ENCODE peak calls at places on chromosomes 16 and 17, in six cellular contexts. N, Z, M, D, H and K are unnamed samples.

GRCh38 chr17:73526851-73527250 is 117.4 kb downstream of the SDK2 start:
- DNase-seq in N (no peak), Z (no peak), M (no peak), D (no peak), H (no peak), K (no peak)

GRCh38 chr17:73657473-73658116 is 13.3 kb upstream of the SDK2 start:
- DNase-seq in N (peak; percentile 84), Z (peak; percentile 89), M (peak; percentile 57), D (no peak), H (peak; percentile 33), K (peak; percentile 80)

GRCh38 chr16:81675662-81676535 is 103.2 kb upstream of the PLCG2 start:
- DNase-seq in N (no peak), Z (no peak), M (no peak), D (no peak), H (no peak), K (no peak)

GRCh38 chr16:3580271-3580670 is 3.1 kb upstream of the NLRC3 start:
- DNase-seq in N (no peak), Z (no peak), M (peak; percentile 6), D (no peak), H (no peak), K (no peak)

GRCh38 chr17:19460695-19461094 is 49.7 kb downstream of the RNF112 start:
- DNase-seq in N (no peak), Z (peak; percentile 50), M (peak; percentile 39), D (no peak), H (no peak), K (no peak)

GRCh38 chr17:68981288-68981687 is 26.1 kb upstream of the ABCA8 start:
- DNase-seq in N (no peak), Z (no peak), M (peak; percentile 86), D (peak; percentile 53), H (no peak), K (no peak)

GRCh38 chr16:27446721-27447120 is 44.7 kb downstream of the IL21R start:
- DNase-seq in N (no peak), Z (no peak), M (no peak), D (no peak), H (no peak), K (no peak)

GRCh38 chr17:29930399-29931010 is 477 bp upstream of the SSH2 start:
- DNase-seq in N (peak; percentile 79), Z (peak; percentile 49), M (peak; percentile 60), D (no peak), H (no peak), K (no peak)

GRCh38 chr17:147796-148740 is 10.7 kb downstream of the SCGB1C2 start:
- DNase-seq in N (no peak), Z (peak; percentile 32), M (no peak), D (no peak), H (no peak), K (no peak)

GRCh38 chr16:19909750-19910322 is 25.2 kb upstream of the GPRC5B start:
- DNase-seq in N (no peak), Z (no peak), M (no peak), D (no peak), H (no peak), K (no peak)
- TF ChIP-seq EZH2 in N (no peak), Z (no peak), M (no peak), D (no peak), H (no peak), K (no peak)

DNA sequence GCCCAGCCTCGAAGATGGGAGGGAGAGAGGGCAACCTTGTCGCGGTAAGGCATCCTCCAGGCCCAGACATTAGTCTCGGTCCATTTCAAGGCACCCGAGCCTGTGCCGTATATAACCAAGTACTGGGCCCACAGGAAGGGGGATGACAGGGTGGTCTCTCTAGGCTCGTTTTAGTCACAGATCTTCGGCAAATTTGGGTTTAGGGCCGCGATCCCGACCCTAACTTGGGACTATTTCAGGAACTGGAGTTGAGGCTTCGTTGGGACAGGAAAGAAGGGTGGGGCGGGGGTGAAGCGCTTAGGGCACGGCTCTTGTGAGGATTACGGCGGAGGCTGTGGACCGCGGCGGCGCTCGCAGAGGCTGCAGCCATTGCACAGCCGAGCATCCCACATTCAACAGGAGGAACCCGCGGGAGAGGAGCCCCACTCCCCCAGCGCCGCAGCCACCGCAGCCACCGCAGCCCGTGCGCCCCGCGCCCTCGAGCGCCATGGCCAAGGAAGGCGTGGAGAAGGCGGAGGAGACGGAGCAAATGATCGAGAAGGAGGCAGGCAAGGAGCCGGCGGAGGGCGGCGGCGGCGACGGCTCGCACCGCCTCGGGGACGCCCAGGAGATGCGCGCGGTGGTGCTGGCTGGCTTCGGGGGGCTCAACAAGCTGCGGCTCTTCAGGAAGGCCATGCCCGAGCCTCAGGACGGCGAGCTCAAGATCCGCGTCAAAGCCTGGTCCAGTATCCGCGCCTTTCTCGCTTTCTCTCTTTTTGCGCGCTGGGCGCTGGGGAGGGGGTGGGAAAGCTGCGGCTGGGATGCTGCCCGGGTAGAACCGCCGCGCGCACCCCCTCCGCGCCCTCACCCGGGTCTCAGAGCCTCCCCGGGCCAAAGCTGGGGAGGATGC is at the start of gene VAT1L:
- DNase-seq in N (peak; percentile 78), Z (peak; percentile 85), M (peak; percentile 66), D (peak; percentile 10), H (peak; percentile 11), K (peak; percentile 49)
- H2AFZ ChIP-seq in N (peak within 1 kb of the TSS; percentile 88), Z (peak within 1 kb of the TSS; percentile 46), M (peak within 1 kb of the TSS; percentile 61), D (peak within 1 kb of the TSS; percentile 51), H (no peak within 1 kb of the TSS), K (peak within 1 kb of the TSS; percentile 77)

GRCh38 chr16:67240506-67240905 is 6.8 kb downstream of the FHOD1 start:
- DNase-seq in N (no peak), Z (no peak), M (no peak), D (no peak), H (no peak), K (no peak)
- TF ChIP-seq EZH2 in N (no peak), Z (no peak), M (no peak), D (no peak), H (no peak), K (no peak)

GRCh38 chr16:23280483-23280967 is 21.6 kb upstream of the SCNN1B start:
- DNase-seq in N (no peak), Z (no peak), M (no peak), D (no peak), H (no peak), K (no peak)
- H2AFZ ChIP-seq in N (no peak overlapping the region), Z (no peak overlapping the region), M (no peak overlapping the region), D (no peak overlapping the region), H (no peak overlapping the region), K (no peak overlapping the region)

GRCh38 chr16:67430504-67431076 is 331 bp upstream of the HSD11B2 start:
- DNase-seq in N (peak; percentile 57), Z (peak; percentile 77), M (no peak), D (peak; percentile 14), H (peak; percentile 89), K (peak; percentile 60)
- TF ChIP-seq EZH2 in N (peak; percentile 99), Z (peak; percentile 40), M (peak; percentile 92), D (no peak), H (no peak), K (peak; percentile 51)

DNA sequence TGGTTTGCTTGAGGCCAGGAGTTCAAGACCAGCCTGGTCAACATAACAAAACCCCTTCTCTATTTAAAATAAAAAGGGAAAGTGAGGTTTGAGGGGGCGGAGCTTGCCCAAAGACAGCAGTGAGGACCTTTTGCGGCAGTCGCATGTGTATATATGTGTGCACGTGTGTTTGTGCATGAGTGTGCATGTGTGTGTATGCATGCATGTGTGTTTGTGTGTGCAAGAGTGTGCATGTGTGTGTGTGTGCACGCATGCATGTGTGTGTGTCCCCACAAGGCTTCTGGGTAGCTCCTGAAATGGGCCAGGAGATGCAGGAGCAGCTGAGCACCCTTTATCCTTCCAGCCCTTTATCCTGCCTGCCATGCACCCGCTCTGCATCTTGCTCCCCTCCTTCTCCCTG is 9.0 kb downstream of the RHBDL3 start:
- DNase-seq in N (no peak), Z (no peak), M (no peak), D (no peak), H (no peak), K (no peak)
- H2AFZ ChIP-seq in N (no peak overlapping the region), Z (no peak overlapping the region), M (no peak overlapping the region), D (no peak overlapping the region), H (peak overlapping the region; percentile 47), K (no peak overlapping the region)

DNA sequence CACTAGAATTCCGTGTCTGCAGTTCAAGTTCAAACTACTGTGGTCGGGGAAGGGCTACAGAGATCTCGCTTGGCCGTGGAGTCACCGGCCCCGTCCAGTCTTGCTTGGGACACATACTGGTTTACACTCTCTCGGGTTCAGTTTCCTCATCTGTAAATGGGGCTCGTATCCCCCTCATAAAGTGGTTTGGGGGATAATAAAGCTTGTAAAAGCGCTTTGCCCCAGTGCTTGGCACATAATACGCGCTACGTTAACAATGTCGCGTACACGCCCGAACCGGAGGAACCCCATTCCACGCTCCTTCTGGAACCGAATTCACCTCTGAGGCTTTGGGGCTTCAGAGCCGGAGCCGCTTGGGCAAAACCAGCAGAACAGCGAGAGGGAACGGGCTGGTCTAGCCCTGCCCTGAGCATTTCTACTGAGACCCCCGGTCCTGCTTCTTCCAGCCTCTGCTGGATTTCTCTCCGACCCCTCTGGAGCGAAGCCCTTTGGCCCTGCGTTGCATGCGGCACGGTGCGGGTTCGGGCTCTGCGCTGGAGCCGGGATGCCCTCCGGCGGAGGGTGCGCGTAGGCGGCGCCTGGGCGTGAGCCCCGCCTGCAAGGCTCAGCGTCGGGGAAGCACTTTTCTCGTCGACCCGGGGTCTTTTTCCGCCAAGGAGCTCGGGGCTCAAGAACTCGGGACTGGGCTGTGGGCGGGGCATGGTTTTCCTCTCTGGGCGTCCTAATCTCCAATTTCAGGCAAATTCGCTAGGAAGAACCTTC is 26.1 kb upstream of the HOXB13 start:
- DNase-seq in N (peak; percentile 77), Z (peak; percentile 75), M (no peak), D (no peak), H (no peak), K (no peak)
- TF ChIP-seq EZH2 in N (peak; percentile 99), Z (peak; percentile 98), M (peak; percentile 51), D (no peak), H (no peak), K (peak; percentile 75)

GRCh38 chr16:11232302-11232851 is 23.6 kb downstream of the SOCS1 start:
- DNase-seq in N (no peak), Z (no peak), M (no peak), D (no peak), H (no peak), K (no peak)

GRCh38 chr16:11234884-11235702 is 20.9 kb downstream of the SOCS1 start:
- DNase-seq in N (no peak), Z (no peak), M (peak; percentile 69), D (no peak), H (no peak), K (no peak)

GRCh38 chr16:11233727-11234376 is 22.2 kb downstream of the SOCS1 start:
- DNase-seq in N (no peak), Z (peak; percentile 60), M (no peak), D (no peak), H (peak; percentile 63), K (no peak)

GRCh38 chr16:11231367-11231970 is 24.5 kb downstream of the SOCS1 start:
- DNase-seq in N (no peak), Z (no peak), M (no peak), D (no peak), H (peak; percentile 52), K (no peak)

GRCh38 chr16:11232852-11233726 is 22.9 kb downstream of the SOCS1 start:
- DNase-seq in N (no peak), Z (peak; percentile 69), M (no peak), D (no peak), H (peak; percentile 88), K (no peak)
- H2AFZ ChIP-seq in N (no peak overlapping the region), Z (peak overlapping the region; percentile 46), M (no peak overlapping the region), D (no peak overlapping the region), H (peak overlapping the region; percentile 90), K (no peak overlapping the region)

GRCh38 chr17:48613862-48614694 is 1.0 kb downstream of the HOXB8 start:
- DNase-seq in N (peak; percentile 71), Z (no peak), M (no peak), D (no peak), H (no peak), K (no peak)
- TF ChIP-seq EZH2 in N (peak; percentile 100), Z (peak; percentile 99), M (peak; percentile 97), D (peak; percentile 61), H (no peak), K (peak; percentile 99)